ENCODE peak calls at places on chromosomes 7 and 10, in five cellular contexts. V, I, U, Q and S are unnamed samples.

GRCh38 chr10:15784662-15785300 is 65.1 kb upstream of the ITGA8 start:
- DNase-seq in V (peak; percentile 18), I (peak; percentile 30), U (no peak), Q (no peak), S (no peak)

GRCh38 chr7:150417863-150418262 is 32.6 kb upstream of the GIMAP8 start:
- DNase-seq in Q (no peak), I (no peak), U (no peak), V (no peak), S (no peak)

GRCh38 chr7:22601812-22602568 is 102.0 kb upstream of the STEAP1B start:
- DNase-seq in Q (no peak), I (peak; percentile 75), U (peak; percentile 37), V (no peak), S (no peak)

GRCh38 chr7:148773344-148773743 is 74.6 kb downstream of the CUL1 start:
- DNase-seq in I (no peak), V (no peak), Q (no peak), U (no peak), S (no peak)

GRCh38 chr7:35004531-35005096 is 32.7 kb downstream of the DPY19L1 start:
- DNase-seq in Q (no peak), V (no peak), I (peak; percentile 7), U (peak; percentile 84), S (no peak)

GRCh38 chr7:29843106-29843505 is 36.8 kb downstream of the WIPF3 start:
- DNase-seq in V (no peak), Q (peak; percentile 84), I (no peak), U (no peak), S (peak; percentile 65)

GRCh38 chr7:151451626-151452025 is 11.7 kb upstream of the CRYGN start:
- DNase-seq in V (no peak), U (no peak), Q (no peak), I (no peak), S (no peak)

GRCh38 chr10:70551971-70552422 is 50.5 kb downstream of the PRF1 start:
- DNase-seq in I (peak; percentile 93), U (peak; percentile 62), Q (no peak), V (peak; percentile 82), S (no peak)

GRCh38 chr10:31508234-31508633 is 189.2 kb downstream of the ZEB1 start:
- DNase-seq in V (no peak), U (no peak), Q (no peak), I (no peak), S (no peak)

GRCh38 chr10:78210548-78210947 is 176.9 kb downstream of the RPS24 start:
- DNase-seq in Q (no peak), U (no peak), V (no peak), I (no peak), S (no peak)